ENCODE peak calls at places on chromosome 20, in seven cellular contexts. One of them, this sample, is unnamed. For H3K36me3, the result is how much of the 10 kb centered on the place peaks cover.

GRCh38 chr20:57315964-57316480 is 13.6 kb upstream of the SPO11 start:
- DNase-seq in HCT116: no peak
- DNase-seq in upper lobe of left lung: no peak
- DNase-seq in adrenal gland: no peak
- DNase-seq in H1: no peak
- DNase-seq in endothelial cell of umbilical vein: no peak
- DNase-seq in stomach: no peak
- DNase-seq in this sample: no peak

GRCh38 chr20:50551288-50551687 is 41.1 kb downstream of the PTPN1 start:
- DNase-seq in stomach: no peak
- DNase-seq in HCT116: no peak
- DNase-seq in upper lobe of left lung: no peak
- DNase-seq in endothelial cell of umbilical vein: no peak
- DNase-seq in H1: no peak
- DNase-seq in adrenal gland: no peak
- DNase-seq in this sample: no peak

GRCh38 chr20:62175711-62176110 is 7.1 kb upstream of the MTG2 start:
- DNase-seq in adrenal gland: no peak
- DNase-seq in endothelial cell of umbilical vein: no peak
- DNase-seq in stomach: no peak
- DNase-seq in upper lobe of left lung: no peak
- DNase-seq in H1: no peak
- DNase-seq in HCT116: no peak
- DNase-seq in this sample: no peak

GRCh38 chr20:11849270-11849920 is 68.3 kb upstream of the BTBD3 start:
- DNase-seq in upper lobe of left lung: no peak
- DNase-seq in stomach: no peak
- DNase-seq in H1: no peak
- DNase-seq in endothelial cell of umbilical vein: no peak
- DNase-seq in adrenal gland: no peak
- DNase-seq in HCT116: no peak
- DNase-seq in this sample: no peak

GRCh38 chr20:33732166-33732970 is 572 bp downstream of the ZNF341 start:
- DNase-seq in endothelial cell of umbilical vein: peak
- DNase-seq in adrenal gland: peak
- DNase-seq in HCT116: peak
- DNase-seq in upper lobe of left lung: peak
- DNase-seq in H1: no peak
- DNase-seq in stomach: peak
- DNase-seq in this sample: peak

GRCh38 chr20:17042122-17042521 is 184.7 kb upstream of the PCSK2 start:
- DNase-seq in endothelial cell of umbilical vein: no peak
- DNase-seq in HCT116: no peak
- DNase-seq in stomach: no peak
- DNase-seq in H1: no peak
- DNase-seq in adrenal gland: no peak
- DNase-seq in upper lobe of left lung: no peak
- DNase-seq in this sample: no peak

GRCh38 chr20:10060223-10060622 is 25.4 kb downstream of the ANKEF1 start:
- DNase-seq in adrenal gland: no peak
- DNase-seq in H1: no peak
- DNase-seq in stomach: no peak
- DNase-seq in HCT116: no peak
- DNase-seq in endothelial cell of umbilical vein: no peak
- DNase-seq in upper lobe of left lung: no peak
- DNase-seq in this sample: no peak

GRCh38 chr20:17570347-17571152 is 675 bp downstream of the DSTN start:
- DNase-seq in HCT116: peak
- DNase-seq in H1: no peak
- DNase-seq in endothelial cell of umbilical vein: peak
- DNase-seq in stomach: peak
- DNase-seq in upper lobe of left lung: peak
- DNase-seq in adrenal gland: peak
- DNase-seq in this sample: peak

GRCh38 chr20:18689557-18689956 is 101.7 kb downstream of the DTD1 start:
- DNase-seq in adrenal gland: no peak
- DNase-seq in stomach: no peak
- DNase-seq in HCT116: no peak
- DNase-seq in upper lobe of left lung: no peak
- DNase-seq in endothelial cell of umbilical vein: no peak
- DNase-seq in H1: no peak
- DNase-seq in this sample: no peak

GRCh38 chr20:51022803-51023616 is at the start of gene KCNG1:
- DNase-seq in stomach: peak
- DNase-seq in endothelial cell of umbilical vein: peak
- DNase-seq in adrenal gland: peak
- DNase-seq in H1: peak
- DNase-seq in HCT116: peak
- DNase-seq in upper lobe of left lung: peak
- DNase-seq in this sample: peak

GRCh38 chr20:17560344-17561074 is 9.4 kb upstream of the DSTN start:
- DNase-seq in stomach: no peak
- DNase-seq in adrenal gland: no peak
- DNase-seq in endothelial cell of umbilical vein: no peak
- DNase-seq in upper lobe of left lung: no peak
- DNase-seq in H1: no peak
- DNase-seq in HCT116: no peak
- DNase-seq in this sample: no peak

GRCh38 chr20:32877507-32877906 is 18.8 kb downstream of the EFCAB8 start:
- DNase-seq in upper lobe of left lung: no peak
- DNase-seq in stomach: no peak
- DNase-seq in endothelial cell of umbilical vein: peak
- DNase-seq in adrenal gland: no peak
- DNase-seq in HCT116: no peak
- DNase-seq in H1: no peak
- DNase-seq in this sample: peak

GRCh38 chr20:5402903-5403531 is 86.3 kb upstream of the PROKR2 start:
- DNase-seq in H1: no peak
- DNase-seq in HCT116: no peak
- DNase-seq in upper lobe of left lung: no peak
- DNase-seq in endothelial cell of umbilical vein: peak
- DNase-seq in adrenal gland: no peak
- DNase-seq in stomach: no peak
- DNase-seq in this sample: no peak

GRCh38 chr20:45867811-45868176 is 10.4 kb downstream of the ZSWIM3 start:
- DNase-seq in upper lobe of left lung: no peak
- DNase-seq in HCT116: no peak
- DNase-seq in adrenal gland: no peak
- DNase-seq in endothelial cell of umbilical vein: peak
- DNase-seq in H1: no peak
- DNase-seq in stomach: no peak
- DNase-seq in this sample: no peak

GRCh38 chr20:1377984-1378742 is 14.7 kb downstream of the FKBP1A start:
- DNase-seq in stomach: no peak
- DNase-seq in H1: no peak
- DNase-seq in adrenal gland: no peak
- DNase-seq in HCT116: peak
- DNase-seq in endothelial cell of umbilical vein: peak
- DNase-seq in upper lobe of left lung: no peak
- DNase-seq in this sample: no peak

DNA sequence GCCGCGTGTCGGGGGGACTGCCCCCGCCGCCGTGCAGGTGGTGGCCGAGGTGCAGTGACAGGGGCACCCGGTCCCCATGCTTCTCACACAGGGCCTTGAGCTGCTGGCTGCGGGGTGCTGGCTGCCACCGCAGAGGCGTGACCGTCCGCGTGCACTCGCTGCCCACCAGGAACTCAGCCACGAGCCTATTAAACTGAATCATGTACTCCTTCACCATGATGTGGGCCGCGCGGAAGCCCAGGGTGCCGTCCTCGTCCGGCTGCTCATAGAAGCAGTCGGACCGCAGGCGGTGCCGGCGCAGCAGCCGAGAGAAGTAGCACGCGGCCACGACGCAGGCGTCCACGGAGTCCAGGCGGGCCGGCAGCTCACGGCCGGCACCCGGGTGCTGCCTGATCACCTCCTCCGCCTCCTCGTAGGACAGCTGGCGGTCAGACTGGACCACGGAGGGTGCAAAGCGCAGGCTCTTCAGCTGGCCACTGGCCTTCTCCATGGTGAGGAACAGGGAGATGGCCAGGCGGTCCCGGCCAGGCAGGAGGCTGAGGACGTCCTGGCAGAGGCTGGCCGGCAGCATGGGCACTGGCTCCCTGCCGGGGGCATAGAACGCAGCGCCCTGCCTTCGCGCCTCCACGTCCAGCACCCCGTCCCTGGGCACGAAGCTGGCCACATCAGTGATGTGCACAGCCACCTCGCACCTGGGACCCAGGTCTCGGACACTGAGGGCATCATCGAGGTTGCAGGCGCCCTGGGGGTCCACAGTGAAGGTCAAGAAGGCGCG is 9.8 kb downstream of the HELZ2 start:
- DNase-seq in endothelial cell of umbilical vein: no peak
- DNase-seq in upper lobe of left lung: no peak
- DNase-seq in HCT116: no peak
- DNase-seq in adrenal gland: no peak
- DNase-seq in H1: no peak
- DNase-seq in stomach: no peak
- DNase-seq in this sample: no peak
- H3K36me3 ChIP-seq in endothelial cell of umbilical vein: under half
- H3K36me3 ChIP-seq in upper lobe of left lung: under half
- H3K36me3 ChIP-seq in HCT116: under half
- H3K36me3 ChIP-seq in adrenal gland: under half
- H3K36me3 ChIP-seq in H1: under half
- H3K36me3 ChIP-seq in stomach: half or more
- H3K36me3 ChIP-seq in this sample: under half

DNA sequence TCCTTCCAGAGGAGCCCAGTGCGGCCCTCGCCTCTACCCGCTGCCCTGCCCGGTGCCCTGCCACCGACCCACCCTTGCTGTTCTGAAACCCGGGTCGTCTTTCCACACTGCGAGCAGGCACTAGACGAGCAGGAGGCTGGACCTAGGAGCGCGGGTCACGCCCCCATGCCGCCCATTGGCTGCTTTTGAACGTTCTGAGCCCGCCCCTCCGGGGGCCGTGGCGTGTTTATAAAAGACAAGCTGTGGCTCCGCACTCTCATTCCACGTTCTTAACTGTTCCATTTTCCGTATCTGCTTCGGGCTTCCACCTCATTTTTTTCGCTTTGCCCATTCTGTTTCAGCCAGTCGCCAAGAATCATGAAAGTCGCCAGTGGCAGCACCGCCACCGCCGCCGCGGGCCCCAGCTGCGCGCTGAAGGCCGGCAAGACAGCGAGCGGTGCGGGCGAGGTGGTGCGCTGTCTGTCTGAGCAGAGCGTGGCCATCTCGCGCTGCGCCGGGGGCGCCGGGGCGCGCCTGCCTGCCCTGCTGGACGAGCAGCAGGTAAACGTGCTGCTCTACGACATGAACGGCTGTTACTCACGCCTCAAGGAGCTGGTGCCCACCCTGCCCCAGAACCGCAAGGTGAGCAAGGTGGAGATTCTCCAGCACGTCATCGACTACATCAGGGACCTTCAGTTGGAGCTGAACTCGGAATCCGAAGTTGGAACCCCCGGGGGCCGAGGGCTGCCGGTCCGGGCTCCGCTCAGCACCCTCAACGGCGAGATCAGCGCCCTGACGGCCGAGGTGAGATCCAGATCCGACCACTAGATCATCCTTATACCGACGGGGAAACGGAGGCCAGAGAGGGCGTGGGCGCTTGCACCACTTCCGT is at the start of gene ID1:
- DNase-seq in adrenal gland: peak
- DNase-seq in H1: peak
- DNase-seq in HCT116: peak
- DNase-seq in endothelial cell of umbilical vein: peak
- DNase-seq in stomach: peak
- DNase-seq in upper lobe of left lung: peak
- DNase-seq in this sample: peak
- TF ChIP-seq POLR2A in adrenal gland: peak
- TF ChIP-seq POLR2A in H1: peak
- TF ChIP-seq POLR2A in HCT116: peak
- TF ChIP-seq POLR2A in endothelial cell of umbilical vein: peak
- TF ChIP-seq POLR2A in stomach: no peak
- TF ChIP-seq POLR2A in upper lobe of left lung: peak
- TF ChIP-seq POLR2A in this sample: peak

GRCh38 chr20:58985656-58986055 is 4.6 kb downstream of the NELFCD start:
- DNase-seq in HCT116: no peak
- DNase-seq in adrenal gland: peak
- DNase-seq in upper lobe of left lung: no peak
- DNase-seq in H1: no peak
- DNase-seq in stomach: peak
- DNase-seq in endothelial cell of umbilical vein: no peak
- DNase-seq in this sample: peak
- H3K27ac ChIP-seq in HCT116: no peak
- H3K27ac ChIP-seq in adrenal gland: no peak
- H3K27ac ChIP-seq in upper lobe of left lung: no peak
- H3K27ac ChIP-seq in H1: no peak
- H3K27ac ChIP-seq in stomach: no peak
- H3K27ac ChIP-seq in endothelial cell of umbilical vein: no peak
- H3K27ac ChIP-seq in this sample: no peak

DNA sequence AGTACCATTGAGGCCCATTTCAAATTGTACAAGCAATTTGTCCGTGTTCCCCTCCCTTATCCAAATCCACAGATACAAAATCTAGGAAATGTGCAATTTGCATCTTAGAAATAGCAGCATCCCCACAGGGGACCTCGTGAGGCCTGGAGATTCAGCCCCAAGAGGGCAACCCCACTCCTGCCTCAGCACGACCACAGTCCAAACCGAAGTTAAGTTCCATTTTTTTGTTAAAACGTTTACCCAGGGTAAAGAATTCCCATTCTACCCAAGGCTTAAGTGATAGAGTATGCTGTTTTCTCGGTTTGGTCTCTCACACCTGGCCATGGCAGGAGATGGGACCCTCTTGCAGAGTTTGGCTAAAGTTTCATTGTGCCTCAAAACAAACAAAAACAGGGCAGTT is 41.2 kb downstream of the PLCG1 start:
- DNase-seq in H1: no peak
- DNase-seq in endothelial cell of umbilical vein: no peak
- DNase-seq in adrenal gland: no peak
- DNase-seq in stomach: no peak
- DNase-seq in HCT116: no peak
- DNase-seq in upper lobe of left lung: peak
- DNase-seq in this sample: no peak
- H3K36me3 ChIP-seq in H1: under half
- H3K36me3 ChIP-seq in endothelial cell of umbilical vein: under half
- H3K36me3 ChIP-seq in adrenal gland: under half
- H3K36me3 ChIP-seq in stomach: half or more
- H3K36me3 ChIP-seq in HCT116: under half
- H3K36me3 ChIP-seq in upper lobe of left lung: under half
- H3K36me3 ChIP-seq in this sample: under half

DNA sequence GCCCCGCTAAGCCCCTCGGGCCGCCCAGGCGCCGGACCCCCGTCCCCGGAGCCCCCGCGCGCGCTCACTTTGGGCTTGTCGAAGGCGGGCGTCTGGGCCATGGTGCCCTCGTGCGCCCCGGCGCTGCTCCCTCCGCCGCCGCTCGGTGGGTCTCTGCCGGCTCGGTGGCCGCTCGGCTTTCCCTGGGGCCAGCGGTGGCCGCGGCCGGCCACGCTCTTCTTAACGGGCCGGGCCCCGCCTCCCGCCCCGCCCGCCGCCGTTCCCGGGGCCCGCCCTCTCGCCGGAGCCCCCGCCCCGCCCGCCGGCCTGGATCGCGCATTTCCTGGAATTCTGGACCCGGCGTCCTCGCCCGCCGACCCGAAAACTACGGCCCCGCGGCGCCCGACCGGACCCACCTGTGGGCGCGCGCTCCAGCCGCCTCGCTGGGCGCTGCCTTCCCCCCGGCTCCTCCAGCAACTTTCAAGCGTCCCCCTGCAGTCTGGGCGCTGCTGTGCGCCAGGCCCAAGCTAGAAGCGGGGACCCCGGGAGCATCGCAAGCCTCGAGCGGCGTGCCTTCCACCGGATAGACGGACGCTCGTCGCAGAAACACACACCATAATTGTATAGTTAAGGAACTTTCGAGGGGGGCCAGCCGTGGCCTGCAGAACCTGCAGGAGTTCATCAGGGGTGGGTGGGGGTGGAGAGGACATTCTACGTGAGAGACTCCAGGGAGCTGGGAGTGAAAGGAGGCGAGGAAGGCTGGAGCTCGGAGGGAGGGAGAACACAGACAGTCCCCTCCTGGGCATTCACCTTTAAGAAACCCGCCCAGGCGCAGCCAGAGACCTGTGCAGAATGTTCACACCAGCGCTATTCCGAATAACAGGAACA is at the start of gene ADA:
- DNase-seq in adrenal gland: peak
- DNase-seq in H1: no peak
- DNase-seq in upper lobe of left lung: peak
- DNase-seq in endothelial cell of umbilical vein: peak
- DNase-seq in HCT116: no peak
- DNase-seq in stomach: peak
- DNase-seq in this sample: peak
- TF ChIP-seq POLR2A in adrenal gland: no peak
- TF ChIP-seq POLR2A in H1: no peak
- TF ChIP-seq POLR2A in upper lobe of left lung: peak
- TF ChIP-seq POLR2A in endothelial cell of umbilical vein: peak
- TF ChIP-seq POLR2A in HCT116: no peak
- TF ChIP-seq POLR2A in stomach: no peak
- TF ChIP-seq POLR2A in this sample: no peak

This sample was measured in sigmoid colon.